ENCODE peak calls at places on chromosome 11, in five cellular contexts. S is CD4-positive, CD25-positive, alpha-beta regulatory T cell; J is naive thymus-derived CD4-positive, alpha-beta T cell; I is WTC11; L is HEK293T. B is an unnamed sample.

GRCh38 chr11:35305670-35306382 is 113.5 kb downstream of the SLC1A2 start:
- DNase-seq in S (peak), J (peak), I (peak), L (peak), B (no peak)

GRCh38 chr11:65857500-65858353 is at the start of gene CFL1:
- DNase-seq in S (peak), J (peak), I (peak), L (peak), B (peak)

GRCh38 chr11:22472306-22472705 is 134.1 kb downstream of the SLC17A6 start:
- DNase-seq in S (no peak), J (no peak), I (peak), L (no peak), B (no peak)

GRCh38 chr11:86795962-86796361 is 4.4 kb upstream of the PRSS23 start:
- DNase-seq in S (no peak), J (no peak), I (no peak), L (no peak), B (no peak)

GRCh38 chr11:94826415-94826814 is 58.3 kb downstream of the AMOTL1 start:
- DNase-seq in S (no peak), J (no peak), I (peak), L (no peak), B (no peak)

GRCh38 chr11:113957016-113957415 is 17.9 kb upstream of the HTR3A start:
- DNase-seq in S (no peak), J (no peak), I (no peak), L (no peak), B (no peak)

GRCh38 chr11:92276773-92277172 is 52.2 kb downstream of the FAT3 start:
- DNase-seq in S (no peak), J (no peak), I (no peak), L (no peak), B (no peak)

GRCh38 chr11:64225608-64226506 is at the start of the genes NUDT22 and TRPT1:
- DNase-seq in S (peak), J (peak), I (peak), L (peak), B (peak)

GRCh38 chr11:72013765-72014711 is 15.3 kb downstream of the IL18BP start:
- DNase-seq in S (no peak), J (no peak), I (no peak), L (no peak), B (peak)

GRCh38 chr11:75388386-75389275 is 10.7 kb upstream of the RPS3 start:
- DNase-seq in S (peak), J (peak), I (peak), L (peak), B (peak)

GRCh38 chr11:22976146-22976545 is 115.9 kb upstream of the CCDC179 start:
- DNase-seq in S (no peak), J (no peak), I (no peak), L (no peak), B (no peak)

GRCh38 chr11:12727556-12728070 is 53.4 kb downstream of the TEAD1 start:
- DNase-seq in S (no peak), J (no peak), I (no peak), L (no peak), B (no peak)

GRCh38 chr11:119782673-119783072 is 53.7 kb upstream of the NECTIN1 start:
- DNase-seq in S (no peak), J (no peak), I (no peak), L (no peak), B (peak)

GRCh38 chr11:61682093-61682732 is 2.0 kb downstream of the DAGLA start:
- DNase-seq in S (no peak), J (no peak), I (no peak), L (no peak), B (no peak)

GRCh38 chr11:81135570-81135969 is 1598.1 kb downstream of the FAM181B start:
- DNase-seq in S (no peak), J (no peak), I (no peak), L (no peak), B (no peak)

GRCh38 chr11:62707277-62707771 is at the start of the genes BSCL2 and GNG3:
- DNase-seq in S (no peak), J (no peak), I (peak), L (no peak), B (peak)

GRCh38 chr11:9089636-9090035 is 1.8 kb downstream of the SCUBE2 start:
- DNase-seq in S (no peak), J (no peak), I (no peak), L (no peak), B (no peak)

GRCh38 chr11:83192846-83193245 is 666 bp upstream of the ANKRD42 start:
- DNase-seq in S (no peak), J (peak), I (no peak), L (no peak), B (no peak)

GRCh38 chr11:86551286-86551685 is 121.1 kb downstream of the ME3 start:
- DNase-seq in S (no peak), J (no peak), I (no peak), L (no peak), B (no peak)

GRCh38 chr11:134657631-134658030 is 245.6 kb upstream of the B3GAT1 start:
- DNase-seq in S (no peak), J (no peak), I (no peak), L (no peak), B (no peak)

GRCh38 chr11:105642870-105643269 is 33.0 kb downstream of the GRIA4 start:
- DNase-seq in S (no peak), J (no peak), I (no peak), L (no peak), B (no peak)

GRCh38 chr11:8047382-8047781 is 33.6 kb upstream of the TUB start:
- DNase-seq in S (no peak), J (no peak), I (no peak), L (no peak), B (no peak)

GRCh38 chr11:84673753-84674152 is 953.4 kb downstream of the DLG2 start:
- DNase-seq in S (no peak), J (no peak), I (no peak), L (no peak), B (peak)

GRCh38 chr11:108984548-108984947 is 319.7 kb downstream of the DDX10 start:
- DNase-seq in S (no peak), J (no peak), I (no peak), L (no peak), B (no peak)

GRCh38 chr11:27012254-27012921 is 18.5 kb downstream of the FIBIN start:
- DNase-seq in S (no peak), J (no peak), I (no peak), L (peak), B (no peak)